ENCODE peak calls at places on chromosomes 7 and 10, in nine cellular contexts. L is NCI-H2081, F is substantia nigra, Q is fibroblast of the conjunctiva, W is skeletal muscle cell, J is GM03348, C is hypothalamus, N is epithelial cell of esophagus, H is iPS DF 19.7. B is an unnamed sample.

GRCh38 chr10:25933653-25934608 is at the start of gene MYO3A:
- DNase-seq in L (peak), F (no peak), Q (no peak), W (no peak), J (no peak), C (no peak), N (no peak), H (peak), B (no peak)

GRCh38 chr7:74051629-74052410 is 23.8 kb downstream of the ELN start:
- DNase-seq in L (no peak), F (no peak), Q (no peak), W (no peak), J (no peak), C (no peak), N (peak), H (no peak), B (peak)

GRCh38 chr10:31578951-31579350 is 259.9 kb downstream of the ZEB1 start:
- DNase-seq in L (no peak), F (no peak), Q (no peak), W (no peak), J (no peak), C (no peak), N (no peak), H (no peak), B (no peak)

GRCh38 chr7:381211-382117 is 91.5 kb downstream of the FOXL3 start:
- DNase-seq in L (no peak), F (no peak), Q (no peak), W (no peak), J (no peak), C (no peak), N (no peak), H (no peak), B (no peak)

GRCh38 chr10:8245131-8246117 is 190.9 kb downstream of the GATA3 start:
- DNase-seq in L (no peak), F (no peak), Q (no peak), W (no peak), J (no peak), C (no peak), N (no peak), H (no peak), B (no peak)

GRCh38 chr7:27476493-27476892 is 186.2 kb downstream of the HIBADH start:
- DNase-seq in L (no peak), F (no peak), Q (no peak), W (no peak), J (no peak), C (no peak), N (no peak), H (no peak), B (no peak)

GRCh38 chr10:68542046-68542445 is 14.7 kb upstream of the SLC25A16 start:
- DNase-seq in L (no peak), F (no peak), Q (no peak), W (no peak), J (peak), C (no peak), N (peak), H (no peak), B (no peak)

GRCh38 chr10:27390681-27391080 is 113.4 kb upstream of the RAB18 start:
- DNase-seq in L (no peak), F (no peak), Q (peak), W (peak), J (peak), C (no peak), N (peak), H (no peak), B (peak)

GRCh38 chr7:157545681-157546060 is 208.9 kb downstream of the DNAJB6 start:
- DNase-seq in L (no peak), F (no peak), Q (no peak), W (no peak), J (no peak), C (no peak), N (no peak), H (no peak), B (no peak)

GRCh38 chr10:86179143-86179505 is 187.5 kb downstream of the GRID1 start:
- DNase-seq in L (no peak), F (no peak), Q (no peak), W (no peak), J (no peak), C (no peak), N (no peak), H (no peak), B (no peak)

GRCh38 chr10:8404721-8405120 is 350.2 kb downstream of the GATA3 start:
- DNase-seq in L (no peak), F (no peak), Q (no peak), W (no peak), J (no peak), C (no peak), N (no peak), H (no peak), B (no peak)

GRCh38 chr10:113214331-113214730 is 264.3 kb downstream of the TCF7L2 start:
- DNase-seq in L (no peak), F (no peak), Q (no peak), W (no peak), J (no peak), C (no peak), N (no peak), H (no peak), B (no peak)

GRCh38 chr7:139397192-139397591 is 37.5 kb downstream of the LUC7L2 start:
- DNase-seq in L (no peak), F (no peak), Q (no peak), W (no peak), J (no peak), C (no peak), N (no peak), H (no peak), B (no peak)

GRCh38 chr7:134686782-134687181 is 40.1 kb downstream of the BPGM start:
- DNase-seq in L (no peak), F (no peak), Q (no peak), W (no peak), J (peak), C (no peak), N (no peak), H (no peak), B (no peak)

GRCh38 chr10:69874464-69874863 is 72.8 kb downstream of the COL13A1 start:
- DNase-seq in L (no peak), F (no peak), Q (peak), W (no peak), J (peak), C (no peak), N (peak), H (no peak), B (peak)

GRCh38 chr10:61215276-61215675 is 237.9 kb downstream of the TMEM26 start:
- DNase-seq in L (no peak), F (no peak), Q (no peak), W (no peak), J (peak), C (no peak), N (no peak), H (no peak), B (no peak)

GRCh38 chr7:101733713-101734475 is 83.5 kb upstream of the CUX1 start:
- DNase-seq in L (no peak), F (no peak), Q (peak), W (no peak), J (peak), C (no peak), N (no peak), H (no peak), B (no peak)

GRCh38 chr7:21253740-21254687 is 173.9 kb upstream of the SP4 start:
- DNase-seq in L (peak), F (peak), Q (no peak), W (peak), J (peak), C (no peak), N (peak), H (peak), B (peak)

GRCh38 chr10:114174462-114175190 is 623 bp upstream of the CCDC186 start:
- DNase-seq in L (peak), F (no peak), Q (no peak), W (peak), J (no peak), C (no peak), N (peak), H (no peak), B (peak)

GRCh38 chr7:157129907-157130460 is 8.7 kb upstream of the UBE3C start:
- DNase-seq in L (no peak), F (no peak), Q (no peak), W (no peak), J (no peak), C (no peak), N (no peak), H (no peak), B (no peak)

GRCh38 chr7:517848-518629 is 1.6 kb downstream of the PDGFA start:
- DNase-seq in L (no peak), F (no peak), Q (no peak), W (no peak), J (peak), C (no peak), N (peak), H (no peak), B (no peak)

GRCh38 chr10:114600067-114600466 is 58.0 kb downstream of the ABLIM1 start:
- DNase-seq in L (no peak), F (no peak), Q (no peak), W (no peak), J (no peak), C (no peak), N (no peak), H (no peak), B (no peak)

GRCh38 chr7:139192014-139192706 is 38.9 kb upstream of the UBN2 start:
- DNase-seq in L (no peak), F (no peak), Q (no peak), W (no peak), J (no peak), C (no peak), N (peak), H (no peak), B (no peak)

B was measured in RWPE1.